ENCODE peak calls at places on chromosome 1, in eight cellular contexts. Q, N, I, U, B, H, C and X are unnamed samples.

GRCh38 chr1:28172690-28173150 is 3.8 kb downstream of the PTAFR start:
- DNase-seq in Q (peak), N (no peak), I (no peak), U (peak), B (no peak), H (peak), C (peak), X (no peak)

GRCh38 chr1:114314098-114314497 is 160.4 kb upstream of the SYT6 start:
- DNase-seq in Q (no peak), N (no peak), I (no peak), U (no peak), B (peak), H (no peak), C (no peak), X (no peak)

GRCh38 chr1:55064071-55064581 is 24.8 kb downstream of the PCSK9 start:
- DNase-seq in Q (peak), N (no peak), I (no peak), U (no peak), B (no peak), H (no peak), C (no peak), X (no peak)

GRCh38 chr1:6245869-6246496 is 2.0 kb downstream of the HES3 start:
- DNase-seq in Q (no peak), N (no peak), I (no peak), U (peak), B (no peak), H (no peak), C (peak), X (no peak)

GRCh38 chr1:110412576-110412975 is 5.1 kb upstream of the LAMTOR5 start:
- DNase-seq in Q (peak), N (peak), I (no peak), U (peak), B (no peak), H (peak), C (peak), X (peak)

GRCh38 chr1:26164036-26164927 is 4.5 kb downstream of the C1orf232 start:
- DNase-seq in Q (peak), N (no peak), I (no peak), U (peak), B (no peak), H (no peak), C (peak), X (no peak)

GRCh38 chr1:84982395-84982794 is 14.5 kb downstream of the MCOLN2 start:
- DNase-seq in Q (no peak), N (no peak), I (no peak), U (no peak), B (no peak), H (no peak), C (no peak), X (no peak)

GRCh38 chr1:33328817-33329216 is 7.9 kb upstream of the A3GALT2 start:
- DNase-seq in Q (peak), N (no peak), I (peak), U (no peak), B (no peak), H (no peak), C (no peak), X (peak)

GRCh38 chr1:212179394-212180076 is 105.7 kb upstream of the PPP2R5A start:
- DNase-seq in Q (no peak), N (peak), I (no peak), U (no peak), B (no peak), H (no peak), C (no peak), X (no peak)

GRCh38 chr1:25711555-25712298 is 88.3 kb upstream of the SELENON start:
- DNase-seq in Q (peak), N (no peak), I (no peak), U (no peak), B (no peak), H (no peak), C (no peak), X (no peak)

GRCh38 chr1:184387871-184388670 is 1.2 kb downstream of the C1orf21 start:
- DNase-seq in Q (peak), N (no peak), I (no peak), U (peak), B (no peak), H (peak), C (peak), X (no peak)

GRCh38 chr1:34354367-34354766 is 177.7 kb downstream of the C1orf94 start:
- DNase-seq in Q (no peak), N (no peak), I (no peak), U (no peak), B (no peak), H (no peak), C (no peak), X (no peak)

GRCh38 chr1:232306269-232306911 is 323.5 kb downstream of the SIPA1L2 start:
- DNase-seq in Q (no peak), N (no peak), I (no peak), U (peak), B (no peak), H (peak), C (peak), X (peak)

GRCh38 chr1:225617479-225617878 is 35.4 kb downstream of the ENAH start:
- DNase-seq in Q (no peak), N (no peak), I (no peak), U (no peak), B (no peak), H (no peak), C (no peak), X (no peak)

GRCh38 chr1:217660353-217661062 is 29.4 kb downstream of the SPATA17 start:
- DNase-seq in Q (no peak), N (peak), I (no peak), U (no peak), B (no peak), H (no peak), C (no peak), X (no peak)
- TF ChIP-seq CTCF in Q (no peak), N (peak), I (no peak), U (peak), B (peak), H (no peak), C (no peak), X (peak)

GRCh38 chr1:169060906-169061683 is 45.4 kb upstream of the ATP1B1 start:
- DNase-seq in Q (no peak), N (no peak), I (no peak), U (no peak), B (peak), H (peak), C (no peak), X (no peak)
- TF ChIP-seq POLR2AphosphoS5 in Q (no peak), N (no peak), I (no peak), U (no peak), B (no peak), H (no peak), C (no peak), X (no peak)

GRCh38 chr1:203328714-203329122 is 22.2 kb downstream of the FMOD start:
- DNase-seq in Q (no peak), N (no peak), I (no peak), U (peak), B (no peak), H (no peak), C (peak), X (no peak)
- TF ChIP-seq CTCF in Q (no peak), N (no peak), I (no peak), U (peak), B (no peak), H (no peak), C (no peak), X (no peak)

DNA sequence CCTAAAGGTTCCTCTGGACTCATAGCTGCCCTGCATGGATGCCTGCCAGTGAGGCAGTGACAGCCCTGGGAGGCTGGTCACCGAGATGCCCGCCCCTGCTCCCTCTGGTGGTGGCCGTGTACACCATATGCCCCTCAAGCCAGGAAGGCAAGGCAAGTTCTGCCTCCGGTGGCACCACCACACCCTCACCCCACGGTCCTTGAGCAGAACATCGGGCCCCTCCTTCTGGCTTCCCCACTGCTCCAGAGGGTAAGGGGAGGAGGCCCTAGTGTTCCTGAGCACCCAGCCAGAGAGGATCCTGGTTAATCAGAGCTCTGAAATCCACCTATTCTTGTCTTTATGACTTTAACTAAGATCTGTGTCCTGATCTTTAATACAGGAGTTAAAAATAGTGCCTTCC is 1.6 kb upstream of the S100A14 start:
- DNase-seq in Q (peak), N (no peak), I (peak), U (peak), B (no peak), H (peak), C (peak), X (peak)
- TF ChIP-seq POLR2AphosphoS5 in Q (peak), N (no peak), I (no peak), U (no peak), B (no peak), H (peak), C (no peak), X (peak)

DNA sequence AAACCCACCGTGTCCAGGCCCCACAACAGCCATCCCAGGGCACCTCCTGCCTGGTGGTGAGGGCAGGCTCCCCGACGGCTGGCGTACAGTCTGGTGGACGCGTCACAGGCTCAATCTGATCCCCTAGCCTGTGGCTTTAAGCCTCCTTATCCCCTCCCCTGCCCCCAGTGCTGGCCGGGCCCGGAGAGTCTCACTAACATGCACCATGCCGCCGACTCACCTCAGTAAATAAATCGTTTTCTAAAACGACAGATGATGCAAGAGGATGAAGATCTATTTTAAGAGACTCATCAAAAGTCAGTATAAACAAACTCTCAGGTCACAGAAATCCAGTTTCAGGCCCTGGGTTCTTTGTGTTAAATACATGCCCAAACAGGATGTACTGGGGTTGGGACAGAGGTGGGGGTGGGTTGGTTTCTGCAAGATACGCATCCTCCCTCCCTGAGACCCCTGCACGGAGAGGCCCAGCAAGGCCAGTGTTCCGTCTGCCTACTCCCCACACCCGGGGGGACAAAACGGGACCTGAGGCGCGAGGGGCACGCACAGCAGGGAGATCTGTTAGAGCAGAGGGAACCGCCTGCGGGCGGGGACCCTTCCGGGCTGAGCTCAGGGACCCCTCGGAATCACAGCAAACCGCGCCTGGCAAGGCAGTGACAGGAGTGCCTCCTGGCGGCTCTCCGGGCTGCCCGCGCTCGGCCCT is 3.1 kb downstream of the PANK4 start:
- DNase-seq in Q (no peak), N (no peak), I (no peak), U (no peak), B (no peak), H (no peak), C (no peak), X (no peak)
- TF ChIP-seq CTCF in Q (no peak), N (no peak), I (no peak), U (no peak), B (no peak), H (no peak), C (no peak), X (no peak)

DNA sequence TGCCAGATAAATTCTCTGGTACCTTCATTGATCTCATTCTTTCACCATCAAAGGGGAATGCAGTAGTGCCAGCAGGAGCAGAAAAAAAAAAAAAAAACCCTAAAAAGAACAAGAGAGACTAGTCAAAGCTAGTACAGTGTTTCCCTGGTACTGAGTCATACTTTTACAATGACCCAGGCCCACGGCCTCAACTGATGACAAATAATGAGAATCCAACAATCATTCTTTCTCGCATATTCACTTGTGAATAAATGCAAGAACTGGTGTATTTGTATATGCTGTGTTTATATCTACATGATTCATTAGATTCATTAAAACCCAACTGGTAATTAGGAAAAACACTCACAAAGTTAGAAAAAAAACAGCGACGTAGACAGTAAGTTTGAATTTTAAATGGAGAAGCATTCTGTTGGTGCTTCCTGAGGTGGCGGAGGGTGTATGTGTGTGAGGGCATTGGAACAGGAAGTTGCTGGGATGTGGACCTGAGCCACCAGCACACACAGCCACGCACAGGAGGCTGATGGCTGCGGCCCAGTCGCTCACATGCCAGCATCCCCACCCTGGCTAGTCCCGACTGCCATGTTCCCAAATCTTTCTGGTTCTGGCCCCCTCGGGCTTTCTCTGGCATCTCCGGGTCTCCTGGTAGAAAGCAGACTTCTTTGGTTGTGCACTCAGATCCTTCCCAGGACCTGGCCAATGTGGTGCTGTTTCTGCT is 121.5 kb upstream of the IRF2BP2 start:
- DNase-seq in Q (peak), N (no peak), I (no peak), U (no peak), B (no peak), H (peak), C (no peak), X (no peak)
- TF ChIP-seq POLR2AphosphoS5 in Q (peak), N (no peak), I (no peak), U (no peak), B (no peak), H (no peak), C (no peak), X (no peak)